ENCODE peak calls at places on chromosomes 3 and 15, in ten cellular contexts. One of them, this sample, is unnamed.

GRCh38 chr3:125146601-125147490 is 65.7 kb downstream of the SLC12A8 start:
- DNase-seq in IMR-90: no peak
- DNase-seq in suprapubic skin: no peak
- DNase-seq in heart left ventricle: peak; percentile 73
- DNase-seq in adrenal gland: peak; percentile 80
- DNase-seq in upper lobe of left lung: no peak
- DNase-seq in H54: no peak
- DNase-seq in ovary: no peak
- DNase-seq in stomach: no peak
- DNase-seq in lower leg skin: no peak
- DNase-seq in this sample: no peak

GRCh38 chr3:74033366-74033765 is 408.6 kb upstream of the PDZRN3 start:
- DNase-seq in IMR-90: no peak
- DNase-seq in suprapubic skin: no peak
- DNase-seq in heart left ventricle: no peak
- DNase-seq in adrenal gland: no peak
- DNase-seq in upper lobe of left lung: no peak
- DNase-seq in H54: no peak
- DNase-seq in ovary: no peak
- DNase-seq in stomach: no peak
- DNase-seq in lower leg skin: no peak
- DNase-seq in this sample: no peak

GRCh38 chr15:70308011-70308761 is 210.5 kb upstream of the TLE3 start:
- DNase-seq in IMR-90: no peak
- DNase-seq in suprapubic skin: no peak
- DNase-seq in heart left ventricle: no peak
- DNase-seq in adrenal gland: no peak
- DNase-seq in upper lobe of left lung: peak; percentile 32
- DNase-seq in H54: no peak
- DNase-seq in ovary: no peak
- DNase-seq in stomach: no peak
- DNase-seq in lower leg skin: no peak
- DNase-seq in this sample: no peak

GRCh38 chr3:64152676-64153466 is 72.4 kb downstream of the PRICKLE2 start:
- DNase-seq in IMR-90: no peak
- DNase-seq in suprapubic skin: no peak
- DNase-seq in heart left ventricle: no peak
- DNase-seq in adrenal gland: no peak
- DNase-seq in upper lobe of left lung: no peak
- DNase-seq in H54: no peak
- DNase-seq in ovary: no peak
- DNase-seq in stomach: no peak
- DNase-seq in lower leg skin: peak; percentile 68
- DNase-seq in this sample: no peak

GRCh38 chr3:149480326-149481017 is 6.0 kb downstream of the TM4SF4 start:
- DNase-seq in IMR-90: peak; percentile 91
- DNase-seq in suprapubic skin: no peak
- DNase-seq in heart left ventricle: peak; percentile 78
- DNase-seq in adrenal gland: peak; percentile 81
- DNase-seq in upper lobe of left lung: peak; percentile 84
- DNase-seq in H54: peak; percentile 70
- DNase-seq in ovary: peak; percentile 70
- DNase-seq in stomach: peak; percentile 88
- DNase-seq in lower leg skin: peak; percentile 90
- DNase-seq in this sample: peak; percentile 72

GRCh38 chr3:124532071-124532470 is 198.2 kb upstream of the UMPS start:
- DNase-seq in IMR-90: peak; percentile 21
- DNase-seq in suprapubic skin: no peak
- DNase-seq in heart left ventricle: no peak
- DNase-seq in adrenal gland: no peak
- DNase-seq in upper lobe of left lung: no peak
- DNase-seq in H54: no peak
- DNase-seq in ovary: no peak
- DNase-seq in stomach: no peak
- DNase-seq in lower leg skin: no peak
- DNase-seq in this sample: no peak

GRCh38 chr3:42045719-42046243 is 45.4 kb upstream of the TRAK1 start:
- DNase-seq in IMR-90: no peak
- DNase-seq in suprapubic skin: no peak
- DNase-seq in heart left ventricle: no peak
- DNase-seq in adrenal gland: no peak
- DNase-seq in upper lobe of left lung: no peak
- DNase-seq in H54: no peak
- DNase-seq in ovary: no peak
- DNase-seq in stomach: no peak
- DNase-seq in lower leg skin: no peak
- DNase-seq in this sample: no peak

GRCh38 chr15:49468440-49468839 is 45.4 kb downstream of the FGF7 start:
- DNase-seq in IMR-90: peak; percentile 51
- DNase-seq in suprapubic skin: no peak
- DNase-seq in heart left ventricle: no peak
- DNase-seq in adrenal gland: no peak
- DNase-seq in upper lobe of left lung: no peak
- DNase-seq in H54: no peak
- DNase-seq in ovary: no peak
- DNase-seq in stomach: no peak
- DNase-seq in lower leg skin: no peak
- DNase-seq in this sample: no peak

GRCh38 chr3:117887896-117888295 is 1146.8 kb downstream of the IGSF11 start:
- DNase-seq in IMR-90: peak; percentile 67
- DNase-seq in suprapubic skin: no peak
- DNase-seq in heart left ventricle: no peak
- DNase-seq in adrenal gland: no peak
- DNase-seq in upper lobe of left lung: no peak
- DNase-seq in H54: no peak
- DNase-seq in ovary: no peak
- DNase-seq in stomach: no peak
- DNase-seq in lower leg skin: no peak
- DNase-seq in this sample: no peak

GRCh38 chr3:21256932-21257331 is 494.1 kb downstream of the ZNF385D start:
- DNase-seq in IMR-90: no peak
- DNase-seq in suprapubic skin: no peak
- DNase-seq in heart left ventricle: no peak
- DNase-seq in adrenal gland: no peak
- DNase-seq in upper lobe of left lung: no peak
- DNase-seq in H54: no peak
- DNase-seq in ovary: no peak
- DNase-seq in stomach: peak; percentile 77
- DNase-seq in lower leg skin: no peak
- DNase-seq in this sample: no peak

GRCh38 chr3:155218470-155218869 is 75.0 kb downstream of the STRIT1 start:
- DNase-seq in IMR-90: no peak
- DNase-seq in suprapubic skin: no peak
- DNase-seq in heart left ventricle: no peak
- DNase-seq in adrenal gland: no peak
- DNase-seq in upper lobe of left lung: no peak
- DNase-seq in H54: no peak
- DNase-seq in ovary: no peak
- DNase-seq in stomach: no peak
- DNase-seq in lower leg skin: no peak
- DNase-seq in this sample: no peak

GRCh38 chr15:65901836-65902235 is 32.5 kb downstream of the RAB11A start:
- DNase-seq in IMR-90: no peak
- DNase-seq in suprapubic skin: no peak
- DNase-seq in heart left ventricle: no peak
- DNase-seq in adrenal gland: no peak
- DNase-seq in upper lobe of left lung: no peak
- DNase-seq in H54: no peak
- DNase-seq in ovary: no peak
- DNase-seq in stomach: no peak
- DNase-seq in lower leg skin: no peak
- DNase-seq in this sample: no peak

GRCh38 chr3:46831841-46832240 is 31.4 kb downstream of the MYL3 start:
- DNase-seq in IMR-90: no peak
- DNase-seq in suprapubic skin: no peak
- DNase-seq in heart left ventricle: no peak
- DNase-seq in adrenal gland: no peak
- DNase-seq in upper lobe of left lung: no peak
- DNase-seq in H54: no peak
- DNase-seq in ovary: no peak
- DNase-seq in stomach: no peak
- DNase-seq in lower leg skin: no peak
- DNase-seq in this sample: no peak

GRCh38 chr3:84547971-84548970 is 410.5 kb upstream of the CADM2 start:
- DNase-seq in IMR-90: no peak
- DNase-seq in suprapubic skin: no peak
- DNase-seq in heart left ventricle: peak; percentile 15
- DNase-seq in adrenal gland: peak; percentile 28
- DNase-seq in upper lobe of left lung: no peak
- DNase-seq in H54: peak; percentile 5
- DNase-seq in ovary: no peak
- DNase-seq in stomach: no peak
- DNase-seq in lower leg skin: peak; percentile 70
- DNase-seq in this sample: no peak

GRCh38 chr15:87816811-87817210 is 439.7 kb downstream of the NTRK3 start:
- DNase-seq in IMR-90: peak; percentile 99
- DNase-seq in suprapubic skin: no peak
- DNase-seq in heart left ventricle: no peak
- DNase-seq in adrenal gland: no peak
- DNase-seq in upper lobe of left lung: no peak
- DNase-seq in H54: peak; percentile 40
- DNase-seq in ovary: no peak
- DNase-seq in stomach: no peak
- DNase-seq in lower leg skin: no peak
- DNase-seq in this sample: no peak

GRCh38 chr3:168156479-168156878 is 60.8 kb upstream of the GOLIM4 start:
- DNase-seq in IMR-90: no peak
- DNase-seq in suprapubic skin: no peak
- DNase-seq in heart left ventricle: no peak
- DNase-seq in adrenal gland: no peak
- DNase-seq in upper lobe of left lung: no peak
- DNase-seq in H54: no peak
- DNase-seq in ovary: no peak
- DNase-seq in stomach: no peak
- DNase-seq in lower leg skin: no peak
- DNase-seq in this sample: no peak

GRCh38 chr15:46607103-46607502 is 972.3 kb downstream of the SQOR start:
- DNase-seq in IMR-90: no peak
- DNase-seq in suprapubic skin: no peak
- DNase-seq in heart left ventricle: no peak
- DNase-seq in adrenal gland: no peak
- DNase-seq in upper lobe of left lung: no peak
- DNase-seq in H54: no peak
- DNase-seq in ovary: no peak
- DNase-seq in stomach: no peak
- DNase-seq in lower leg skin: no peak
- DNase-seq in this sample: no peak

GRCh38 chr15:89575146-89575655 is at the start of gene TICRR:
- DNase-seq in IMR-90: peak; percentile 100
- DNase-seq in suprapubic skin: peak; percentile 98
- DNase-seq in heart left ventricle: peak; percentile 95
- DNase-seq in adrenal gland: peak; percentile 97
- DNase-seq in upper lobe of left lung: peak; percentile 96
- DNase-seq in H54: peak; percentile 78
- DNase-seq in ovary: peak; percentile 94
- DNase-seq in stomach: peak; percentile 96
- DNase-seq in lower leg skin: peak; percentile 99
- DNase-seq in this sample: peak; percentile 96
- TF ChIP-seq POLR2A in IMR-90: no peak
- TF ChIP-seq POLR2A in suprapubic skin: no peak
- TF ChIP-seq POLR2A in heart left ventricle: no peak
- TF ChIP-seq POLR2A in adrenal gland: no peak
- TF ChIP-seq POLR2A in upper lobe of left lung: no peak
- TF ChIP-seq POLR2A in H54: peak; percentile 75
- TF ChIP-seq POLR2A in ovary: no peak
- TF ChIP-seq POLR2A in stomach: no peak
- TF ChIP-seq POLR2A in lower leg skin: no peak
- TF ChIP-seq POLR2A in this sample: no peak

DNA sequence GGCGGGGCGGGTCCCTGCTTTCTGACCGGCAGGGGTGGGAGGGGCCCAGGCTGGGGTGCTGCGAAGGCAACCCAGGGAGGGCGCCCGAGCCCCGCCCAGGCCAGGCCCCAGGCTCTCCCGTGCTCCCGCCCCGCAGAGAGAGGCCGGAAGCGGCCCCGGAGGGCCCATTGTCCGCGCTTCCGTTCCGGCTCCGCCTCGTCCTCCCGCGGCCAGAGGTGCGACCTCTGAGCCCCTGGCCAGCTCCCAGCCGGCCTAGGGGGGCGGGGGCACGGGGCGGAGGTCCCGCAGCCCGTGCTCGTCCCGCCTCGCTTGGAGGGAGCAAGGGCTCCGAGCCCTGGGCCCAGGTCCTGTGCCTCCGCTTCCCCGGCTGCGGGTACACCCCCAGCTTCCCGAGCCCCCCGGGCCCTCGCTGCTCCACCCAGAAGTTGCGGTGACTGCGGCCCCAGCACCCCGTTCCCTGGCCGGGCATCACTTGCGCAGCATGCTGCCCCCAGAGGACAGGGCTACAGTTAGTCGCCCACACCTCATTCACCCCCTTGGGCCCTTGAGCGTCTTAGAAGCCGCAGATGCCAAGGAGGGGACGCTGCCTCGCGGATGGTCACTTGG is 20.4 kb upstream of the PLXND1 start:
- DNase-seq in IMR-90: peak; percentile 54
- DNase-seq in suprapubic skin: peak; percentile 94
- DNase-seq in heart left ventricle: peak; percentile 98
- DNase-seq in adrenal gland: peak; percentile 84
- DNase-seq in upper lobe of left lung: peak; percentile 98
- DNase-seq in H54: peak; percentile 99
- DNase-seq in ovary: peak; percentile 87
- DNase-seq in stomach: peak; percentile 94
- DNase-seq in lower leg skin: peak; percentile 98
- DNase-seq in this sample: peak; percentile 86
- TF ChIP-seq POLR2A in IMR-90: no peak
- TF ChIP-seq POLR2A in suprapubic skin: peak; percentile 59
- TF ChIP-seq POLR2A in heart left ventricle: peak; percentile 73
- TF ChIP-seq POLR2A in adrenal gland: peak; percentile 28
- TF ChIP-seq POLR2A in upper lobe of left lung: peak; percentile 82
- TF ChIP-seq POLR2A in H54: peak; percentile 59
- TF ChIP-seq POLR2A in ovary: peak; percentile 47
- TF ChIP-seq POLR2A in stomach: no peak
- TF ChIP-seq POLR2A in lower leg skin: no peak
- TF ChIP-seq POLR2A in this sample: peak; percentile 59

GRCh38 chr3:45684327-45684892 is 4.8 kb upstream of the SACM1L start:
- DNase-seq in IMR-90: no peak
- DNase-seq in suprapubic skin: no peak
- DNase-seq in heart left ventricle: no peak
- DNase-seq in adrenal gland: no peak
- DNase-seq in upper lobe of left lung: no peak
- DNase-seq in H54: no peak
- DNase-seq in ovary: no peak
- DNase-seq in stomach: no peak
- DNase-seq in lower leg skin: no peak
- DNase-seq in this sample: no peak
- TF ChIP-seq POLR2A in IMR-90: no peak
- TF ChIP-seq POLR2A in suprapubic skin: no peak
- TF ChIP-seq POLR2A in heart left ventricle: no peak
- TF ChIP-seq POLR2A in adrenal gland: no peak
- TF ChIP-seq POLR2A in upper lobe of left lung: no peak
- TF ChIP-seq POLR2A in H54: no peak
- TF ChIP-seq POLR2A in ovary: no peak
- TF ChIP-seq POLR2A in stomach: no peak
- TF ChIP-seq POLR2A in lower leg skin: no peak
- TF ChIP-seq POLR2A in this sample: no peak

DNA sequence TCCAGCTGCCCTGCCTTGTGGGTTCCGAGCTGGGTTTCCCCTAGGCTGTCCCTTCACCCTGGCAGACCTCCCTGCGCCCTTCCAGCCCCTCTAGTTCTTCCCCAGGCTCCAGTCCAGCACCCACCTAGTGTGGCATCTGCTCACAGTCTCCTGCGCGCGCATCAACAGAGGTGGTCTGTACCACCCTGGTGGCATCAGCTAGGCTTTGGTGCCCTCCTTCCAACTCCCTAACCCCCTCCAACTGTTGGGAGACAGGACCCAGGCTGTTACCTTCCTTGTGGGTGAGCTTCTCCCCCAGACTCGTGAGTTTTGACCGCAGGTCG is 8.0 kb downstream of the CALML4 start:
- DNase-seq in IMR-90: no peak
- DNase-seq in suprapubic skin: no peak
- DNase-seq in heart left ventricle: no peak
- DNase-seq in adrenal gland: no peak
- DNase-seq in upper lobe of left lung: no peak
- DNase-seq in H54: no peak
- DNase-seq in ovary: peak; percentile 19
- DNase-seq in stomach: no peak
- DNase-seq in lower leg skin: no peak
- DNase-seq in this sample: no peak
- TF ChIP-seq POLR2A in IMR-90: no peak
- TF ChIP-seq POLR2A in suprapubic skin: no peak
- TF ChIP-seq POLR2A in heart left ventricle: no peak
- TF ChIP-seq POLR2A in adrenal gland: no peak
- TF ChIP-seq POLR2A in upper lobe of left lung: no peak
- TF ChIP-seq POLR2A in H54: no peak
- TF ChIP-seq POLR2A in ovary: no peak
- TF ChIP-seq POLR2A in stomach: no peak
- TF ChIP-seq POLR2A in lower leg skin: no peak
- TF ChIP-seq POLR2A in this sample: no peak

This sample was measured in tibial nerve.